ENCODE peak calls at places on chromosomes 6 and 20, in six cellular contexts. D is K562, T is IMR-90, Y is neuronal stem cell, M is HepG2, S is hepatocyte. G is an unnamed sample.

GRCh38 chr6:16321341-16321710 is 82.9 kb downstream of the GMPR start:
- DNase-seq in D (no peak), T (no peak), Y (no peak), M (no peak), S (no peak), G (no peak)

GRCh38 chr6:147009358-147009757 is 194.9 kb upstream of the STXBP5 start:
- DNase-seq in D (no peak), T (no peak), Y (no peak), M (no peak), S (no peak), G (no peak)

GRCh38 chr20:25470045-25470444 is 62.6 kb downstream of the GINS1 start:
- DNase-seq in D (peak; percentile 70), T (peak; percentile 25), Y (peak; percentile 23), M (peak; percentile 57), S (peak; percentile 45), G (peak; percentile 69)

GRCh38 chr20:51125774-51126173 is 102.9 kb upstream of the KCNG1 start:
- DNase-seq in D (no peak), T (no peak), Y (no peak), M (no peak), S (no peak), G (no peak)

GRCh38 chr6:166121721-166122120 is 45.9 kb downstream of the TBXT start:
- DNase-seq in D (no peak), T (no peak), Y (no peak), M (no peak), S (no peak), G (no peak)

GRCh38 chr20:48714764-48715163 is 113.0 kb downstream of the PREX1 start:
- DNase-seq in D (no peak), T (no peak), Y (no peak), M (no peak), S (no peak), G (no peak)

GRCh38 chr6:149026530-149026942 is 279.7 kb downstream of the UST start:
- DNase-seq in D (peak; percentile 67), T (peak; percentile 98), Y (peak; percentile 44), M (peak; percentile 48), S (peak; percentile 77), G (no peak)

GRCh38 chr20:64077094-64077493 is 2.2 kb downstream of the RGS19 start:
- DNase-seq in D (no peak), T (no peak), Y (no peak), M (no peak), S (no peak), G (no peak)

GRCh38 chr20:8156603-8157079 is 24.6 kb downstream of the PLCB1 start:
- DNase-seq in D (no peak), T (peak; percentile 59), Y (no peak), M (peak; percentile 90), S (peak; percentile 8), G (peak; percentile 49)

GRCh38 chr20:33372993-33373441 is 28.3 kb downstream of the CDK5RAP1 start:
- DNase-seq in D (no peak), T (peak; percentile 72), Y (no peak), M (peak; percentile 24), S (no peak), G (no peak)

GRCh38 chr6:30748851-30749540 is 4.6 kb upstream of the IER3 start:
- DNase-seq in D (no peak), T (peak; percentile 48), Y (no peak), M (peak; percentile 87), S (no peak), G (no peak)

GRCh38 chr6:151254451-151255081 is 14.8 kb downstream of the AKAP12 start:
- DNase-seq in D (no peak), T (peak; percentile 33), Y (no peak), M (no peak), S (peak; percentile 14), G (peak; percentile 86)

GRCh38 chr20:41176711-41177552 is 39.6 kb downstream of the PLCG1 start:
- DNase-seq in D (no peak), T (no peak), Y (no peak), M (no peak), S (no peak), G (peak; percentile 14)

GRCh38 chr20:4548552-4548951 is 173.2 kb upstream of the PRND start:
- DNase-seq in D (no peak), T (no peak), Y (no peak), M (no peak), S (no peak), G (no peak)

GRCh38 chr20:21100590-21101452 is 5.3 kb downstream of the LINC00237 start:
- DNase-seq in D (no peak), T (peak; percentile 2), Y (peak; percentile 71), M (no peak), S (no peak), G (peak; percentile 60)

GRCh38 chr6:42125663-42126062 is 16.8 kb downstream of the C6orf132 start:
- DNase-seq in D (no peak), T (no peak), Y (no peak), M (no peak), S (no peak), G (no peak)

GRCh38 chr6:7086488-7086887 is 21.3 kb upstream of the RREB1 start:
- DNase-seq in D (no peak), T (peak; percentile 28), Y (no peak), M (no peak), S (no peak), G (no peak)

GRCh38 chr6:16543491-16543890 is 217.8 kb downstream of the ATXN1 start:
- DNase-seq in D (no peak), T (no peak), Y (no peak), M (no peak), S (no peak), G (peak; percentile 6)

GRCh38 chr6:132131777-132132176 is 180.6 kb upstream of the CCN2 start:
- DNase-seq in D (no peak), T (peak; percentile 100), Y (no peak), M (peak; percentile 61), S (peak; percentile 86), G (peak; percentile 84)

GRCh38 chr6:137488736-137489409 is 5.3 kb downstream of the OLIG3 start:
- DNase-seq in D (no peak), T (no peak), Y (peak; percentile 30), M (no peak), S (no peak), G (no peak)
- H2AFZ ChIP-seq in D (no peak overlapping the region), T (peak overlapping the region; percentile 43), Y (peak overlapping the region; percentile 59), M (no peak overlapping the region), S (peak overlapping the region; percentile 52), G (no peak overlapping the region)

GRCh38 chr6:79072640-79073181 is 5.3 kb downstream of the PHIP start:
- DNase-seq in D (no peak), T (no peak), Y (no peak), M (no peak), S (no peak), G (no peak)
- H2AFZ ChIP-seq in D (no peak overlapping the region), T (no peak overlapping the region), Y (no peak overlapping the region), M (no peak overlapping the region), S (no peak overlapping the region), G (no peak overlapping the region)

GRCh38 chr20:23691675-23692074 is 2.8 kb upstream of the CST4 start:
- DNase-seq in D (no peak), T (peak; percentile 10), Y (no peak), M (no peak), S (no peak), G (peak; percentile 75)

GRCh38 chr20:23690581-23690980 is 1.7 kb upstream of the CST4 start:
- DNase-seq in D (no peak), T (no peak), Y (no peak), M (no peak), S (no peak), G (no peak)

GRCh38 chr20:23687986-23688385 is 852 bp downstream of the CST4 start:
- DNase-seq in D (no peak), T (no peak), Y (no peak), M (no peak), S (no peak), G (no peak)

GRCh38 chr20:23686046-23686750 is 2.6 kb downstream of the CST4 start:
- DNase-seq in D (no peak), T (no peak), Y (no peak), M (no peak), S (no peak), G (no peak)

DNA sequence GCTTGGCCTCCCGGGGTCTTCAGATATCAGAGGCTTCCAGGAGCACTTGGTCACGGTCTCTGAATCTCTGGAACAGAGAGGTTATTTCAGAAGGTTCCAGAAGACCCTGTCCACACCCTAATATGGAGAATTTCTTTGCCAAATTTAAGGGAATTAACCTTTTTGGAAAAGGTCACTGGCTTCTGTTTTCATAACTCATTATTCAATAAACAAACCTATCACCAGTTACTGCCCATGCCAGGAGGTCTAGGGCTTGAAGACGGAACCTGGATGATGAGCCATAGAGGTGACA is 507 bp upstream of the CST4 start:
- DNase-seq in D (no peak), T (no peak), Y (no peak), M (no peak), S (no peak), G (no peak)
- H2AFZ ChIP-seq in D (no peak overlapping the region), T (no peak overlapping the region), Y (no peak overlapping the region), M (no peak overlapping the region), S (no peak overlapping the region), G (no peak overlapping the region)

GRCh38 chr6:140669321-140669720 is 1294.9 kb upstream of the CITED2 start:
- DNase-seq in D (no peak), T (peak; percentile 40), Y (no peak), M (no peak), S (no peak), G (no peak)

GRCh38 chr6:140663094-140663493 is 1288.6 kb upstream of the CITED2 start:
- DNase-seq in D (no peak), T (no peak), Y (no peak), M (no peak), S (no peak), G (no peak)

GRCh38 chr6:140661691-140662090 is 1287.2 kb upstream of the CITED2 start:
- DNase-seq in D (no peak), T (peak; percentile 39), Y (no peak), M (no peak), S (no peak), G (no peak)

GRCh38 chr6:140660295-140660694 is 1285.8 kb upstream of the CITED2 start:
- DNase-seq in D (no peak), T (no peak), Y (no peak), M (no peak), S (no peak), G (no peak)

DNA sequence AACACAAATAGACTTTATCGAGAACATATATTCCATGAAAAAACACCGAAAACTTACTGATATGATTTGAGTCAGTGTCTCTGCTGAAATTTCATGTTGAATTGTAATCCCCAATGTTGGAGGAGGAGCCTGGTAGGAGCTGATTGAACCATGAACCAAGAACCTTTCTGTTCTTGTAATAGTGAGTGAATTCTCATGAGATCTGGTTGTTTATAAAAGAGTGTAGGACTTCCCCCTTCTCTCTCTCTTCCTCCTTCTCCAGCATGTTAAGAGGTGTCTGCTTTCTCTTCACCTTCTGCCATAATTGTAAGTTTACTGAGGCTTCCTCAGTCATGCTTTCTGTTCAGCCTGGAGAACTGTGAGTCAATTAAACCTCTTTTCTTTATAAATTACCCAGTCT is 1289.3 kb upstream of the CITED2 start:
- DNase-seq in D (no peak), T (no peak), Y (no peak), M (no peak), S (no peak), G (no peak)
- H2AFZ ChIP-seq in D (no peak overlapping the region), T (no peak overlapping the region), Y (peak overlapping the region; percentile 53), M (no peak overlapping the region), S (no peak overlapping the region), G (peak overlapping the region; percentile 84)

G was measured in osteoblast.